ENCODE peak calls at places on chromosomes 5 and 9, in ten cellular contexts. One of them, this sample, is unnamed.

GRCh38 chr9:34431661-34432060 is 26.7 kb downstream of the FAM219A start:
- DNase-seq in right atrium auricular region: no peak
- DNase-seq in heart left ventricle: no peak
- DNase-seq in A549: no peak
- DNase-seq in WTC11: no peak
- DNase-seq in neural progenitor cell: no peak
- DNase-seq in HFF-Myc: no peak
- DNase-seq in neural crest cell: no peak
- DNase-seq in dorsolateral prefrontal cortex: no peak
- DNase-seq in GM06990: no peak
- DNase-seq in this sample: no peak

GRCh38 chr9:135275163-135275925 is 187.9 kb downstream of the OLFM1 start:
- DNase-seq in right atrium auricular region: no peak
- DNase-seq in heart left ventricle: no peak
- DNase-seq in A549: no peak
- DNase-seq in WTC11: no peak
- DNase-seq in neural progenitor cell: no peak
- DNase-seq in HFF-Myc: no peak
- DNase-seq in neural crest cell: no peak
- DNase-seq in dorsolateral prefrontal cortex: peak; percentile 31
- DNase-seq in GM06990: no peak
- DNase-seq in this sample: no peak

GRCh38 chr9:97507585-97507984 is 6.1 kb downstream of the TMOD1 start:
- DNase-seq in right atrium auricular region: no peak
- DNase-seq in heart left ventricle: no peak
- DNase-seq in A549: no peak
- DNase-seq in WTC11: no peak
- DNase-seq in neural progenitor cell: no peak
- DNase-seq in HFF-Myc: no peak
- DNase-seq in neural crest cell: no peak
- DNase-seq in dorsolateral prefrontal cortex: no peak
- DNase-seq in GM06990: no peak
- DNase-seq in this sample: no peak

GRCh38 chr9:121707477-121708424 is 56.3 kb downstream of the DAB2IP start:
- DNase-seq in right atrium auricular region: no peak
- DNase-seq in heart left ventricle: no peak
- DNase-seq in A549: no peak
- DNase-seq in WTC11: no peak
- DNase-seq in neural progenitor cell: no peak
- DNase-seq in HFF-Myc: no peak
- DNase-seq in neural crest cell: no peak
- DNase-seq in dorsolateral prefrontal cortex: no peak
- DNase-seq in GM06990: peak; percentile 43
- DNase-seq in this sample: no peak

GRCh38 chr5:79621056-79621455 is 8.8 kb downstream of the TENT2 start:
- DNase-seq in right atrium auricular region: no peak
- DNase-seq in heart left ventricle: no peak
- DNase-seq in A549: no peak
- DNase-seq in WTC11: no peak
- DNase-seq in neural progenitor cell: no peak
- DNase-seq in HFF-Myc: no peak
- DNase-seq in neural crest cell: no peak
- DNase-seq in dorsolateral prefrontal cortex: no peak
- DNase-seq in GM06990: no peak
- DNase-seq in this sample: no peak

GRCh38 chr5:761206-761771 is 23.2 kb downstream of the ZDHHC11B start:
- DNase-seq in right atrium auricular region: no peak
- DNase-seq in heart left ventricle: no peak
- DNase-seq in A549: no peak
- DNase-seq in WTC11: no peak
- DNase-seq in neural progenitor cell: no peak
- DNase-seq in HFF-Myc: no peak
- DNase-seq in neural crest cell: no peak
- DNase-seq in dorsolateral prefrontal cortex: no peak
- DNase-seq in GM06990: no peak
- DNase-seq in this sample: no peak

GRCh38 chr9:121345070-121345469 is 25.0 kb downstream of the STOM start:
- DNase-seq in right atrium auricular region: no peak
- DNase-seq in heart left ventricle: no peak
- DNase-seq in A549: no peak
- DNase-seq in WTC11: no peak
- DNase-seq in neural progenitor cell: no peak
- DNase-seq in HFF-Myc: no peak
- DNase-seq in neural crest cell: no peak
- DNase-seq in dorsolateral prefrontal cortex: no peak
- DNase-seq in GM06990: no peak
- DNase-seq in this sample: no peak

GRCh38 chr9:127837346-127837745 is 17.1 kb downstream of the ENG start:
- DNase-seq in right atrium auricular region: no peak
- DNase-seq in heart left ventricle: no peak
- DNase-seq in A549: no peak
- DNase-seq in WTC11: no peak
- DNase-seq in neural progenitor cell: no peak
- DNase-seq in HFF-Myc: no peak
- DNase-seq in neural crest cell: no peak
- DNase-seq in dorsolateral prefrontal cortex: no peak
- DNase-seq in GM06990: no peak
- DNase-seq in this sample: no peak

GRCh38 chr9:92634712-92635605 is 35.0 kb downstream of the IPPK start:
- DNase-seq in right atrium auricular region: peak; percentile 82
- DNase-seq in heart left ventricle: peak; percentile 77
- DNase-seq in A549: peak; percentile 92
- DNase-seq in WTC11: peak; percentile 95
- DNase-seq in neural progenitor cell: peak; percentile 88
- DNase-seq in HFF-Myc: peak; percentile 52
- DNase-seq in neural crest cell: peak; percentile 89
- DNase-seq in dorsolateral prefrontal cortex: peak; percentile 75
- DNase-seq in GM06990: peak; percentile 54
- DNase-seq in this sample: no peak

GRCh38 chr9:92635760-92636159 is 34.2 kb downstream of the IPPK start:
- DNase-seq in right atrium auricular region: peak; percentile 36
- DNase-seq in heart left ventricle: no peak
- DNase-seq in A549: no peak
- DNase-seq in WTC11: no peak
- DNase-seq in neural progenitor cell: no peak
- DNase-seq in HFF-Myc: no peak
- DNase-seq in neural crest cell: no peak
- DNase-seq in dorsolateral prefrontal cortex: no peak
- DNase-seq in GM06990: no peak
- DNase-seq in this sample: no peak

GRCh38 chr9:92637886-92638620 is 31.9 kb downstream of the IPPK start:
- DNase-seq in right atrium auricular region: peak; percentile 30
- DNase-seq in heart left ventricle: no peak
- DNase-seq in A549: no peak
- DNase-seq in WTC11: no peak
- DNase-seq in neural progenitor cell: no peak
- DNase-seq in HFF-Myc: no peak
- DNase-seq in neural crest cell: no peak
- DNase-seq in dorsolateral prefrontal cortex: no peak
- DNase-seq in GM06990: no peak
- DNase-seq in this sample: no peak

GRCh38 chr9:92637331-92637730 is 32.6 kb downstream of the IPPK start:
- DNase-seq in right atrium auricular region: peak; percentile 53
- DNase-seq in heart left ventricle: no peak
- DNase-seq in A549: no peak
- DNase-seq in WTC11: no peak
- DNase-seq in neural progenitor cell: no peak
- DNase-seq in HFF-Myc: no peak
- DNase-seq in neural crest cell: no peak
- DNase-seq in dorsolateral prefrontal cortex: no peak
- DNase-seq in GM06990: no peak
- DNase-seq in this sample: no peak

DNA sequence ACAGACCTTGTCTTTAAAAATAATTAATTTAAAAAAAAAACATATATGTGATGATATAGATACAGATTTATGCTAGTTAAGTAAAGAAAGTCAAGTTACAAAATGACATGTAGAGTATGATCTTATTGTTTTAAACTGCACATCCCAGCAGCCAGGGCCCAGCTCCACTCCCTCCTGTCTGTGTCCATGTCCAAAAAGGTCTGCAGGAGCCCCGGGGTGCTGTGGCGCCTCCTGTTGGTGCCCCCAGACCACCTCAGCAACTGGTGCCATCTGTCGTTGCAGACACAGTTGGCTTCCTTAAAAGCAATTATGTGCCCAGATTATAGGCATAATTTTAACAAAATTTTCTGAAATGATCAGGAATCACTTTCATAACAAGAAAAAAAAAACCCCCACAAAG is 33.3 kb downstream of the IPPK start:
- DNase-seq in right atrium auricular region: peak; percentile 30
- DNase-seq in heart left ventricle: no peak
- DNase-seq in A549: no peak
- DNase-seq in WTC11: no peak
- DNase-seq in neural progenitor cell: no peak
- DNase-seq in HFF-Myc: no peak
- DNase-seq in neural crest cell: no peak
- DNase-seq in dorsolateral prefrontal cortex: no peak
- DNase-seq in GM06990: no peak
- DNase-seq in this sample: no peak
- TF ChIP-seq CTCF in right atrium auricular region: no peak
- TF ChIP-seq CTCF in heart left ventricle: no peak
- TF ChIP-seq CTCF in A549: no peak
- TF ChIP-seq CTCF in WTC11: no peak
- TF ChIP-seq CTCF in neural progenitor cell: no peak
- TF ChIP-seq CTCF in HFF-Myc: peak; percentile 15
- TF ChIP-seq CTCF in neural crest cell: no peak
- TF ChIP-seq CTCF in dorsolateral prefrontal cortex: no peak
- TF ChIP-seq CTCF in GM06990: peak; percentile 26
- TF ChIP-seq CTCF in this sample: no peak

GRCh38 chr9:86043586-86043985 is 55.8 kb downstream of the GOLM1 start:
- DNase-seq in right atrium auricular region: no peak
- DNase-seq in heart left ventricle: no peak
- DNase-seq in A549: no peak
- DNase-seq in WTC11: no peak
- DNase-seq in neural progenitor cell: no peak
- DNase-seq in HFF-Myc: no peak
- DNase-seq in neural crest cell: no peak
- DNase-seq in dorsolateral prefrontal cortex: no peak
- DNase-seq in GM06990: no peak
- DNase-seq in this sample: no peak

GRCh38 chr9:86046080-86046636 is 53.2 kb downstream of the GOLM1 start:
- DNase-seq in right atrium auricular region: no peak
- DNase-seq in heart left ventricle: no peak
- DNase-seq in A549: no peak
- DNase-seq in WTC11: no peak
- DNase-seq in neural progenitor cell: no peak
- DNase-seq in HFF-Myc: no peak
- DNase-seq in neural crest cell: no peak
- DNase-seq in dorsolateral prefrontal cortex: no peak
- DNase-seq in GM06990: no peak
- DNase-seq in this sample: no peak

GRCh38 chr9:86042226-86042625 is 57.1 kb downstream of the GOLM1 start:
- DNase-seq in right atrium auricular region: no peak
- DNase-seq in heart left ventricle: no peak
- DNase-seq in A549: no peak
- DNase-seq in WTC11: no peak
- DNase-seq in neural progenitor cell: no peak
- DNase-seq in HFF-Myc: no peak
- DNase-seq in neural crest cell: no peak
- DNase-seq in dorsolateral prefrontal cortex: no peak
- DNase-seq in GM06990: no peak
- DNase-seq in this sample: no peak

GRCh38 chr9:86045654-86046053 is 53.7 kb downstream of the GOLM1 start:
- DNase-seq in right atrium auricular region: no peak
- DNase-seq in heart left ventricle: no peak
- DNase-seq in A549: no peak
- DNase-seq in WTC11: no peak
- DNase-seq in neural progenitor cell: no peak
- DNase-seq in HFF-Myc: no peak
- DNase-seq in neural crest cell: no peak
- DNase-seq in dorsolateral prefrontal cortex: no peak
- DNase-seq in GM06990: no peak
- DNase-seq in this sample: no peak

GRCh38 chr9:86043999-86044398 is 55.4 kb downstream of the GOLM1 start:
- DNase-seq in right atrium auricular region: no peak
- DNase-seq in heart left ventricle: no peak
- DNase-seq in A549: no peak
- DNase-seq in WTC11: no peak
- DNase-seq in neural progenitor cell: peak; percentile 18
- DNase-seq in HFF-Myc: no peak
- DNase-seq in neural crest cell: no peak
- DNase-seq in dorsolateral prefrontal cortex: no peak
- DNase-seq in GM06990: no peak
- DNase-seq in this sample: no peak
- TF ChIP-seq CTCF in right atrium auricular region: no peak
- TF ChIP-seq CTCF in heart left ventricle: no peak
- TF ChIP-seq CTCF in A549: no peak
- TF ChIP-seq CTCF in WTC11: no peak
- TF ChIP-seq CTCF in neural progenitor cell: peak; percentile 37
- TF ChIP-seq CTCF in HFF-Myc: no peak
- TF ChIP-seq CTCF in neural crest cell: peak; percentile 18
- TF ChIP-seq CTCF in dorsolateral prefrontal cortex: no peak
- TF ChIP-seq CTCF in GM06990: peak; percentile 46
- TF ChIP-seq CTCF in this sample: no peak

DNA sequence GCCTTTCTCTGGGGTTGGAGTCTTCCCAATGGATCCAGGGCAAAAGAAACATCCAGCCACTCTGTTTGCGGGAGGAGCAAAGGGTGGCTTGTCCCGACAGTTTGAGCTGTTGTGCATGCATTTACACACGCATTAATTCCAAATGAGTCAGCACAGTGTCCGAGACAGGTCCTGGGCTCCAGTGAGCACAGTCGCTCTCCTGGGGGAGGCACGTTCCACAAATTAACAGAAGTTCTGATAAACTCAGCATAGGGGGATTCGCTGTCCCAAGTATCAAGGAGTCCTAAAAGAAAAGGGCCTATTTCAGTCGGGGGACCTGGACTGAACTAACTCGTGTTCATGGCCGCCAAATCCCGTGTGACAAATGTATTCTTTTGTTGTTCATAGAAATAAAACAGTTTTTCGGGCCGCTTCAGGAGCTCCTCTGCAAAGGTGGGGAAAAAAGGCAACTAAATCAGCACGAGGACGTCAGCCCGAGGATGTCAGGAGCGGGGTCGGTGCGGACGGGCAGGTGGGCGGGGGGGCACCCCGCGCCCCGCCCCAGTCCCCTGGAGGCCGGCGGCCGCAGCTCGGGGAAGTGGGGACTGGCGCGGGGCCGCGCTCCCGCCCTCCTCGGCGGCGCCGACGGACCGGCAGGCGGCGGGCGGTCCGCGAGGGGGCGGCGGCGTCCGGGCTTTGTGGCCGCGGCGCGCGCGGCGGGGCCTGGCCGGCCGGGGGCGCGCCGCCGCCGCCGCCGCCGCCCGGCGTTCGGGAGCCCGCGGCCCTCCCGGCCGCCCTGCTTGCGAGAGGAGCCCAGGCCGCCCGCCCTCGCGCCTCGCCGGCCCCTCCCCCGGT is at the start of gene MSANTD3:
- DNase-seq in right atrium auricular region: peak; percentile 63
- DNase-seq in heart left ventricle: peak; percentile 67
- DNase-seq in A549: peak; percentile 74
- DNase-seq in WTC11: peak; percentile 66
- DNase-seq in neural progenitor cell: peak; percentile 93
- DNase-seq in HFF-Myc: no peak
- DNase-seq in neural crest cell: peak; percentile 48
- DNase-seq in dorsolateral prefrontal cortex: peak; percentile 34
- DNase-seq in GM06990: peak; percentile 79
- DNase-seq in this sample: no peak
- TF ChIP-seq CTCF in right atrium auricular region: no peak
- TF ChIP-seq CTCF in heart left ventricle: no peak
- TF ChIP-seq CTCF in A549: peak; percentile 21
- TF ChIP-seq CTCF in WTC11: no peak
- TF ChIP-seq CTCF in neural progenitor cell: peak; percentile 9
- TF ChIP-seq CTCF in HFF-Myc: no peak
- TF ChIP-seq CTCF in neural crest cell: peak; percentile 16
- TF ChIP-seq CTCF in dorsolateral prefrontal cortex: no peak
- TF ChIP-seq CTCF in GM06990: no peak
- TF ChIP-seq CTCF in this sample: peak; percentile 2

DNA sequence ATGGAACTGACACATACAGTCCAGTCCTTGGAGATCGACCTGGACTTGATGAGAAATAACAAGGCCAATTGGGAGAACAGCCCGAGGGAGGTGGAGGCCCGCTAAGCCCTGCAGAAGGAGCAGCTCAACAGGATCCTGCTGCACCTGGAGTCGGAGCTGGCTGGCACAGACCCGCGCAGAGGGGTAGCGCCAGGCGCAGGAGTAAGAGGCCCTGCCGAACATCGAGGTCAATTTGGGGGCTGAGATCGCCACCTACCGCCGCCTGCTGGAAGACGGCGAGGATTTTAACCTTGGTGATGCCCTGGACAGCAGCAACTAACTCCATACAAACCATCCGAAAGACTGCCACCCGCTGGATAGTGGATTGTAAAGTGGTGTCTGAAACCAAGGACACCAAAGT is 1610.1 kb upstream of the ACO1 start:
- DNase-seq in right atrium auricular region: no peak
- DNase-seq in heart left ventricle: no peak
- DNase-seq in A549: no peak
- DNase-seq in WTC11: peak; percentile 86
- DNase-seq in neural progenitor cell: peak; percentile 38
- DNase-seq in HFF-Myc: no peak
- DNase-seq in neural crest cell: no peak
- DNase-seq in dorsolateral prefrontal cortex: no peak
- DNase-seq in GM06990: no peak
- DNase-seq in this sample: no peak
- TF ChIP-seq CTCF in right atrium auricular region: no peak
- TF ChIP-seq CTCF in heart left ventricle: no peak
- TF ChIP-seq CTCF in A549: no peak
- TF ChIP-seq CTCF in WTC11: peak; percentile 38
- TF ChIP-seq CTCF in neural progenitor cell: peak; percentile 51
- TF ChIP-seq CTCF in HFF-Myc: no peak
- TF ChIP-seq CTCF in neural crest cell: peak; percentile 16
- TF ChIP-seq CTCF in dorsolateral prefrontal cortex: no peak
- TF ChIP-seq CTCF in GM06990: no peak
- TF ChIP-seq CTCF in this sample: no peak

This sample was measured in AG04449.